ENCODE peak calls at places on chromosomes 5 and 9, in nine cellular contexts. W, F, V, B, G, R, N, D and L are unnamed samples.

GRCh38 chr5:173412566-173412965 is 84.4 kb upstream of the STC2 start:
- DNase-seq in R (no peak), G (peak; percentile 80), D (no peak), B (no peak), N (peak; percentile 59), W (no peak), F (no peak), V (no peak), L (no peak)

GRCh38 chr5:32865475-32865874 is 154.4 kb downstream of the NPR3 start:
- DNase-seq in W (no peak), B (no peak), R (no peak), D (no peak), G (no peak), N (no peak), V (no peak), F (no peak), L (no peak)

GRCh38 chr5:88743231-88743879 is 139.6 kb downstream of the MEF2C start:
- DNase-seq in B (no peak), D (no peak), N (no peak), V (no peak), W (no peak), F (no peak), G (peak; percentile 41), R (no peak), L (no peak)

GRCh38 chr9:79477955-79478751 is 93.6 kb upstream of the TLE4 start:
- DNase-seq in R (no peak), F (peak; percentile 64), W (peak; percentile 62), B (no peak), V (no peak), N (no peak), G (no peak), D (peak; percentile 1), L (peak; percentile 89)

GRCh38 chr9:108257387-108257786 is 598.4 kb downstream of the ACTL7B start:
- DNase-seq in W (no peak), V (no peak), D (no peak), B (no peak), G (no peak), F (no peak), N (no peak), R (no peak), L (no peak)

GRCh38 chr9:14326264-14326826 is 12.4 kb upstream of the NFIB start:
- DNase-seq in V (no peak), G (peak; percentile 81), D (no peak), N (no peak), W (no peak), R (no peak), B (no peak), F (no peak), L (peak; percentile 92)

GRCh38 chr5:98769006-98769255 is 4.5 kb upstream of the RGMB start:
- DNase-seq in V (peak; percentile 64), R (no peak), B (peak; percentile 32), N (peak; percentile 85), G (no peak), W (no peak), D (peak; percentile 52), F (peak; percentile 63), L (no peak)

GRCh38 chr5:179258922-179259730 is 86.1 kb downstream of the ADAMTS2 start:
- DNase-seq in V (peak; percentile 56), D (no peak), G (peak; percentile 31), R (peak; percentile 42), N (peak; percentile 78), F (no peak), B (no peak), W (peak; percentile 14), L (no peak)

GRCh38 chr9:118455259-118455658 is 751.1 kb downstream of the TLR4 start:
- DNase-seq in B (no peak), R (no peak), D (no peak), F (no peak), W (no peak), N (no peak), V (no peak), G (no peak), L (no peak)

GRCh38 chr9:33884856-33885701 is 68.1 kb downstream of the UBE2R2 start:
- DNase-seq in D (no peak), W (peak; percentile 46), G (peak; percentile 64), F (peak; percentile 78), B (peak; percentile 36), R (no peak), N (no peak), V (no peak), L (no peak)

GRCh38 chr9:95757483-95757882 is 118.0 kb upstream of the ERCC6L2 start:
- DNase-seq in F (no peak), R (no peak), G (no peak), B (no peak), N (no peak), D (no peak), V (no peak), W (no peak), L (no peak)

GRCh38 chr9:95127249-95128176 is 190.0 kb downstream of the FANCC start:
- DNase-seq in V (peak; percentile 93), R (peak; percentile 88), D (peak; percentile 77), W (peak; percentile 94), G (peak; percentile 74), N (peak; percentile 94), F (peak; percentile 89), B (peak; percentile 89), L (peak; percentile 65)

GRCh38 chr5:127660048-127660733 is 11.3 kb downstream of the CTXN3 start:
- DNase-seq in G (no peak), B (no peak), R (no peak), D (no peak), N (no peak), W (no peak), F (peak; percentile 57), V (no peak), L (no peak)

GRCh38 chr9:120326076-120326693 is 253.8 kb downstream of the CDK5RAP2 start:
- DNase-seq in R (no peak), V (no peak), N (no peak), F (no peak), G (no peak), B (no peak), W (no peak), D (no peak), L (peak; percentile 23)

GRCh38 chr5:56450766-56451165 is 217.6 kb upstream of the ANKRD55 start:
- DNase-seq in R (no peak), F (no peak), D (no peak), N (no peak), G (no peak), V (no peak), W (no peak), B (no peak), L (peak; percentile 42)

DNA sequence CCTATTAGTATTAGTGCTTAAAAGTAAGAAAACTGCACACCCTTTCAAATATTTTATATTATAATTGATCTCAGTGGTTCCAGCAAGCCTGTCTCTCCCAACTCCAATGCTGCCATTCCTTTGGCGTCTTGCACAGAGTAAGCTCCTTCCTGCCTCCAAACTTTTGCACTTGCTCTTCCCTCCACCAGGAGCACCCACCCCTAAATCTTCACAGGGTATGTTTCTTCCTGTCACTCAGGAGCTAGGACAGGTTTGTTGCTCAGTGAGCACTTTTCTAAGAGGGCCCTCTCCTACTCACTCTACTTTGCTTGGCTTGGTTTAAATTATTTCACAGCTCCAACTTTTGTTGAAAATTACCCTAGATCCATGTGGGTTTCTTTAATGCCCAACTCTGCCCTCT is 189.1 kb upstream of the ADRA1B start:
- DNase-seq in R (no peak), B (no peak), G (no peak), W (no peak), D (no peak), V (no peak), F (no peak), N (no peak), L (no peak)
- TF ChIP-seq CTCF in R (no peak), B (no peak), G (no peak), W (no peak), D (no peak), V (no peak), F (no peak), N (no peak), L (no peak)

GRCh38 chr9:137021979-137022619 is 5.9 kb downstream of the ABCA2 start:
- DNase-seq in D (peak; percentile 90), W (peak; percentile 63), B (peak; percentile 90), G (peak; percentile 52), R (no peak), V (peak; percentile 81), F (peak; percentile 13), N (peak; percentile 84), L (peak; percentile 73)

GRCh38 chr9:137020771-137021573 is 7.1 kb downstream of the ABCA2 start:
- DNase-seq in F (no peak), V (no peak), D (no peak), N (peak; percentile 81), R (no peak), B (no peak), G (no peak), W (no peak), L (no peak)

GRCh38 chr9:137019891-137020683 is 8.0 kb downstream of the ABCA2 start:
- DNase-seq in D (no peak), N (peak; percentile 67), B (no peak), G (no peak), R (no peak), F (no peak), V (no peak), W (no peak), L (no peak)

GRCh38 chr9:137022620-137023008 is 5.4 kb downstream of the ABCA2 start:
- DNase-seq in B (no peak), G (no peak), N (peak; percentile 75), D (no peak), R (no peak), V (no peak), W (no peak), F (no peak), L (no peak)

GRCh38 chr9:137021574-137021978 is 6.5 kb downstream of the ABCA2 start:
- DNase-seq in R (no peak), W (no peak), B (no peak), D (no peak), G (no peak), N (no peak), F (no peak), V (no peak), L (no peak)
- H3K27me3 ChIP-seq in R (no peaks in the 10 kb centered on the region), W (no peaks in the 10 kb centered on the region), B (no peaks in the 10 kb centered on the region), D (no peaks in the 10 kb centered on the region), G (no peaks in the 10 kb centered on the region), N (no peaks in the 10 kb centered on the region), F (no peaks in the 10 kb centered on the region), V (no peaks in the 10 kb centered on the region), L (no peaks in the 10 kb centered on the region)

GRCh38 chr5:180802325-180803180 is at the start of gene MGAT1:
- DNase-seq in G (peak; percentile 88), V (peak; percentile 95), B (peak; percentile 90), F (peak; percentile 88), N (peak; percentile 97), R (peak; percentile 89), W (peak; percentile 89), D (peak; percentile 89), L (peak; percentile 66)
- TF ChIP-seq CTCF in G (no peak), V (no peak), B (no peak), F (no peak), N (no peak), R (no peak), W (no peak), D (no peak), L (no peak)

DNA sequence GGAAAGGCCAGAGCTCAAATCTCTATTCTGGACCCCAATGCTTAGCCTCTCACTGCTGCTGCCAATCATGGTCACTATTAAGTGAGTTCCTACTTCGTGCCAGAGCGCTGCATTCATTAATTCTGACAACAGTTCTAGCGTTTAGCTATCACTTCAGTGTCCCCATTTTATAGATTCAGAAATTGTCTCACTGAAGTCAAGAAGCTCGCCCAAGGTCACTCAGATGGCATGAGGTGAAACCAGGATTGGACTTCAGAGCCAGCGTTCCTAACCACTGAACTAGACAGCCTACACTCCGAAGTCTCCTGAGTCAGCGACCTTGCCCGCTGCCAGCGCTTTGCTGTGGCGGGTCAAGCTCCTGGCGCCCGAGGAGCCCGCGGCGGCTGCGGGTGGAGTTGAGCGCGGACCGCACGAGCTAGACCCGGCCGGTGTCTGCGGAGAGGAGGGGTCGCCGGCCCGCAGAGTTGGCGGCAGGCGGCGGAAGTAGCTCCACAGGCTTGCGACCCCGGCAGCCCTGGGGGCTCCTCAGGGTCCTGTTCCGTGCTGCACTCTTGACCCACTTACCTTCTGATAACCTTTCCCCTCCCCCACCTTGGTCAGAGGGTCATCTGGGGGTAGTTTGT is 2.1 kb upstream of the GABRB2 start:
- DNase-seq in V (no peak), R (no peak), W (no peak), F (peak; percentile 51), D (no peak), G (no peak), B (peak; percentile 76), N (peak; percentile 79), L (no peak)
- H3K27me3 ChIP-seq in V (peaks cover 48% of the 10 kb centered on the region), R (no peaks in the 10 kb centered on the region), W (no peaks in the 10 kb centered on the region), F (peaks cover 49% of the 10 kb centered on the region), D (peaks cover 4% of the 10 kb centered on the region), G (peaks cover 13% of the 10 kb centered on the region), B (no peaks in the 10 kb centered on the region), N (no peaks in the 10 kb centered on the region), L (peaks cover 26% of the 10 kb centered on the region)